ENCODE peak calls at places on chromosome X, in nine cellular contexts. T is lower lobe of right lung, M is fibroblast of mammary gland, L is T-helper 1 cell, A is NCI-H2081, V is NCI-H1417 treated with DMSO at 0.1 percent for 48 hours, W is SK-N-SH, G is GM04504, B is renal cortical epithelial cell. E is an unnamed sample.

GRCh38 chrX:135481696-135482179 is 38.7 kb upstream of the INTS6L start:
- DNase-seq in T (no peak), M (no peak), L (no peak), A (no peak), V (no peak), W (no peak), G (no peak), B (no peak), E (no peak)

GRCh38 chrX:150150780-150151125 is 212.4 kb upstream of the MAMLD1 start:
- DNase-seq in T (no peak), M (no peak), L (no peak), A (no peak), V (no peak), W (no peak), G (no peak), B (no peak), E (no peak)

GRCh38 chrX:18890724-18891560 is 93.0 kb downstream of the PHKA2 start:
- DNase-seq in T (no peak), M (no peak), L (no peak), A (no peak), V (no peak), W (no peak), G (no peak), B (no peak), E (no peak)

GRCh38 chrX:39301041-39301440 is 499.8 kb downstream of the MID1IP1 start:
- DNase-seq in T (no peak), M (no peak), L (no peak), A (peak), V (no peak), W (no peak), G (no peak), B (no peak), E (no peak)

GRCh38 chrX:39367429-39367828 is 566.2 kb downstream of the MID1IP1 start:
- DNase-seq in T (no peak), M (no peak), L (no peak), A (no peak), V (no peak), W (no peak), G (no peak), B (no peak), E (no peak)

GRCh38 chrX:23634181-23634580 is 33.1 kb upstream of the PRDX4 start:
- DNase-seq in T (no peak), M (peak), L (no peak), A (no peak), V (no peak), W (peak), G (no peak), B (peak), E (no peak)

GRCh38 chrX:18548996-18549395 is 122.9 kb downstream of the RS1 start:
- DNase-seq in T (no peak), M (no peak), L (no peak), A (no peak), V (no peak), W (no peak), G (no peak), B (no peak), E (no peak)

GRCh38 chrX:78517124-78517523 is 142.0 kb downstream of the RTL3 start:
- DNase-seq in T (no peak), M (no peak), L (peak), A (no peak), V (no peak), W (no peak), G (no peak), B (peak), E (no peak)

GRCh38 chrX:35098419-35098818 is 155.8 kb downstream of the FAM47B start:
- DNase-seq in T (no peak), M (peak), L (no peak), A (no peak), V (no peak), W (no peak), G (no peak), B (peak), E (no peak)

GRCh38 chrX:21398424-21398823 is 24.2 kb downstream of the CNKSR2 start:
- DNase-seq in T (no peak), M (peak), L (no peak), A (no peak), V (no peak), W (no peak), G (no peak), B (no peak), E (no peak)

GRCh38 chrX:19791562-19791961 is 95.8 kb downstream of the SH3KBP1 start:
- DNase-seq in T (no peak), M (peak), L (no peak), A (no peak), V (no peak), W (no peak), G (peak), B (no peak), E (no peak)

GRCh38 chrX:107700802-107701201 is 72.5 kb downstream of the PRPS1 start:
- DNase-seq in T (no peak), M (no peak), L (no peak), A (no peak), V (no peak), W (no peak), G (no peak), B (no peak), E (no peak)

E was measured in heart right ventricle.